ENCODE peak calls at places on chromosomes 5 and 9, in seven cellular contexts. One of them, this sample, is unnamed.

GRCh38 chr5:68460147-68460760 is 244.7 kb downstream of the PIK3R1 start:
- DNase-seq in NB4: peak
- DNase-seq in neural progenitor cell: peak
- DNase-seq in ovary: no peak
- DNase-seq in adrenal gland: peak
- DNase-seq in choroid plexus epithelial cell: peak
- DNase-seq in AG10803: peak
- DNase-seq in this sample: no peak

GRCh38 chr5:951940-952596 is 56.5 kb upstream of the NKD2 start:
- DNase-seq in NB4: no peak
- DNase-seq in neural progenitor cell: no peak
- DNase-seq in ovary: no peak
- DNase-seq in adrenal gland: no peak
- DNase-seq in choroid plexus epithelial cell: no peak
- DNase-seq in AG10803: no peak
- DNase-seq in this sample: no peak

GRCh38 chr5:142543951-142544753 is 141.7 kb downstream of the FGF1 start:
- DNase-seq in NB4: no peak
- DNase-seq in neural progenitor cell: no peak
- DNase-seq in ovary: no peak
- DNase-seq in adrenal gland: no peak
- DNase-seq in choroid plexus epithelial cell: peak
- DNase-seq in AG10803: peak
- DNase-seq in this sample: no peak

GRCh38 chr9:131281119-131281965 is 5.0 kb upstream of the FAM78A start:
- DNase-seq in NB4: no peak
- DNase-seq in neural progenitor cell: no peak
- DNase-seq in ovary: no peak
- DNase-seq in adrenal gland: no peak
- DNase-seq in choroid plexus epithelial cell: no peak
- DNase-seq in AG10803: no peak
- DNase-seq in this sample: no peak

GRCh38 chr5:151063136-151063544 is 17.7 kb downstream of the TNIP1 start:
- DNase-seq in NB4: peak
- DNase-seq in neural progenitor cell: no peak
- DNase-seq in ovary: no peak
- DNase-seq in adrenal gland: peak
- DNase-seq in choroid plexus epithelial cell: peak
- DNase-seq in AG10803: peak
- DNase-seq in this sample: no peak

GRCh38 chr9:72985746-72986145 is 32.9 kb upstream of the ALDH1A1 start:
- DNase-seq in NB4: no peak
- DNase-seq in neural progenitor cell: no peak
- DNase-seq in ovary: no peak
- DNase-seq in adrenal gland: no peak
- DNase-seq in choroid plexus epithelial cell: no peak
- DNase-seq in AG10803: no peak
- DNase-seq in this sample: no peak

GRCh38 chr5:171415115-171415730 is 4.2 kb upstream of the FGF18 start:
- DNase-seq in NB4: peak
- DNase-seq in neural progenitor cell: no peak
- DNase-seq in ovary: no peak
- DNase-seq in adrenal gland: no peak
- DNase-seq in choroid plexus epithelial cell: no peak
- DNase-seq in AG10803: peak
- DNase-seq in this sample: no peak

GRCh38 chr9:115615821-115616665 is 498.1 kb upstream of the TNC start:
- DNase-seq in NB4: no peak
- DNase-seq in neural progenitor cell: no peak
- DNase-seq in ovary: no peak
- DNase-seq in adrenal gland: no peak
- DNase-seq in choroid plexus epithelial cell: peak
- DNase-seq in AG10803: peak
- DNase-seq in this sample: no peak

GRCh38 chr9:108708448-108708847 is 147.3 kb downstream of the ACTL7B start:
- DNase-seq in NB4: no peak
- DNase-seq in neural progenitor cell: no peak
- DNase-seq in ovary: no peak
- DNase-seq in adrenal gland: no peak
- DNase-seq in choroid plexus epithelial cell: no peak
- DNase-seq in AG10803: no peak
- DNase-seq in this sample: no peak

GRCh38 chr5:62315376-62316049 is 9.5 kb downstream of the KIF2A start:
- DNase-seq in NB4: no peak
- DNase-seq in neural progenitor cell: no peak
- DNase-seq in ovary: no peak
- DNase-seq in adrenal gland: no peak
- DNase-seq in choroid plexus epithelial cell: peak
- DNase-seq in AG10803: peak
- DNase-seq in this sample: no peak

GRCh38 chr9:69619233-69619632 is 52.9 kb downstream of the APBA1 start:
- DNase-seq in NB4: no peak
- DNase-seq in neural progenitor cell: no peak
- DNase-seq in ovary: no peak
- DNase-seq in adrenal gland: no peak
- DNase-seq in choroid plexus epithelial cell: no peak
- DNase-seq in AG10803: no peak
- DNase-seq in this sample: no peak

GRCh38 chr9:133702798-133703570 is 35.2 kb downstream of the SARDH start:
- DNase-seq in NB4: no peak
- DNase-seq in neural progenitor cell: no peak
- DNase-seq in ovary: no peak
- DNase-seq in adrenal gland: no peak
- DNase-seq in choroid plexus epithelial cell: no peak
- DNase-seq in AG10803: no peak
- DNase-seq in this sample: no peak

GRCh38 chr9:34127035-34127948 is 794 bp upstream of the DCAF12 start:
- DNase-seq in NB4: no peak
- DNase-seq in neural progenitor cell: no peak
- DNase-seq in ovary: no peak
- DNase-seq in adrenal gland: no peak
- DNase-seq in choroid plexus epithelial cell: no peak
- DNase-seq in AG10803: no peak
- DNase-seq in this sample: no peak

GRCh38 chr9:130128782-130129424 is 43.3 kb upstream of the NCS1 start:
- DNase-seq in NB4: peak
- DNase-seq in neural progenitor cell: no peak
- DNase-seq in ovary: no peak
- DNase-seq in adrenal gland: no peak
- DNase-seq in choroid plexus epithelial cell: peak
- DNase-seq in AG10803: peak
- DNase-seq in this sample: no peak

GRCh38 chr5:81848368-81848767 is 97.5 kb upstream of the SSBP2 start:
- DNase-seq in NB4: no peak
- DNase-seq in neural progenitor cell: peak
- DNase-seq in ovary: no peak
- DNase-seq in adrenal gland: no peak
- DNase-seq in choroid plexus epithelial cell: peak
- DNase-seq in AG10803: peak
- DNase-seq in this sample: no peak

GRCh38 chr5:156431956-156432829 is 105.2 kb downstream of the SGCD start:
- DNase-seq in NB4: no peak
- DNase-seq in neural progenitor cell: no peak
- DNase-seq in ovary: no peak
- DNase-seq in adrenal gland: no peak
- DNase-seq in choroid plexus epithelial cell: no peak
- DNase-seq in AG10803: no peak
- DNase-seq in this sample: no peak

GRCh38 chr5:95892784-95893354 is 68.8 kb downstream of the ELL2 start:
- DNase-seq in NB4: peak
- DNase-seq in neural progenitor cell: peak
- DNase-seq in ovary: no peak
- DNase-seq in adrenal gland: no peak
- DNase-seq in choroid plexus epithelial cell: peak
- DNase-seq in AG10803: peak
- DNase-seq in this sample: no peak

GRCh38 chr9:119905706-119906105 is 536.5 kb upstream of the BRINP1 start:
- DNase-seq in NB4: no peak
- DNase-seq in neural progenitor cell: no peak
- DNase-seq in ovary: no peak
- DNase-seq in adrenal gland: no peak
- DNase-seq in choroid plexus epithelial cell: no peak
- DNase-seq in AG10803: no peak
- DNase-seq in this sample: no peak

GRCh38 chr5:96567188-96567587 is 95.0 kb upstream of the CAST start:
- DNase-seq in NB4: no peak
- DNase-seq in neural progenitor cell: no peak
- DNase-seq in ovary: no peak
- DNase-seq in adrenal gland: no peak
- DNase-seq in choroid plexus epithelial cell: peak
- DNase-seq in AG10803: peak
- DNase-seq in this sample: no peak

GRCh38 chr9:133558191-133559126 is 24.0 kb downstream of the ADAMTSL2 start:
- DNase-seq in NB4: peak
- DNase-seq in neural progenitor cell: peak
- DNase-seq in ovary: no peak
- DNase-seq in adrenal gland: no peak
- DNase-seq in choroid plexus epithelial cell: peak
- DNase-seq in AG10803: peak
- DNase-seq in this sample: no peak

GRCh38 chr9:16074962-16075361 is 522.1 kb downstream of the CCDC171 start:
- DNase-seq in NB4: no peak
- DNase-seq in neural progenitor cell: no peak
- DNase-seq in ovary: no peak
- DNase-seq in adrenal gland: no peak
- DNase-seq in choroid plexus epithelial cell: peak
- DNase-seq in AG10803: no peak
- DNase-seq in this sample: no peak

GRCh38 chr5:134585966-134586365 is 46.7 kb downstream of the SAR1B start:
- DNase-seq in NB4: no peak
- DNase-seq in neural progenitor cell: no peak
- DNase-seq in ovary: no peak
- DNase-seq in adrenal gland: no peak
- DNase-seq in choroid plexus epithelial cell: no peak
- DNase-seq in AG10803: no peak
- DNase-seq in this sample: peak

GRCh38 chr5:103441523-103441922 is 121.1 kb downstream of the NUDT12 start:
- DNase-seq in NB4: no peak
- DNase-seq in neural progenitor cell: peak
- DNase-seq in ovary: no peak
- DNase-seq in adrenal gland: no peak
- DNase-seq in choroid plexus epithelial cell: no peak
- DNase-seq in AG10803: no peak
- DNase-seq in this sample: no peak
- TF ChIP-seq CTCF in NB4: peak
- TF ChIP-seq CTCF in neural progenitor cell: peak
- TF ChIP-seq CTCF in ovary: no peak
- TF ChIP-seq CTCF in adrenal gland: no peak
- TF ChIP-seq CTCF in choroid plexus epithelial cell: peak
- TF ChIP-seq CTCF in AG10803: peak
- TF ChIP-seq CTCF in this sample: no peak

DNA sequence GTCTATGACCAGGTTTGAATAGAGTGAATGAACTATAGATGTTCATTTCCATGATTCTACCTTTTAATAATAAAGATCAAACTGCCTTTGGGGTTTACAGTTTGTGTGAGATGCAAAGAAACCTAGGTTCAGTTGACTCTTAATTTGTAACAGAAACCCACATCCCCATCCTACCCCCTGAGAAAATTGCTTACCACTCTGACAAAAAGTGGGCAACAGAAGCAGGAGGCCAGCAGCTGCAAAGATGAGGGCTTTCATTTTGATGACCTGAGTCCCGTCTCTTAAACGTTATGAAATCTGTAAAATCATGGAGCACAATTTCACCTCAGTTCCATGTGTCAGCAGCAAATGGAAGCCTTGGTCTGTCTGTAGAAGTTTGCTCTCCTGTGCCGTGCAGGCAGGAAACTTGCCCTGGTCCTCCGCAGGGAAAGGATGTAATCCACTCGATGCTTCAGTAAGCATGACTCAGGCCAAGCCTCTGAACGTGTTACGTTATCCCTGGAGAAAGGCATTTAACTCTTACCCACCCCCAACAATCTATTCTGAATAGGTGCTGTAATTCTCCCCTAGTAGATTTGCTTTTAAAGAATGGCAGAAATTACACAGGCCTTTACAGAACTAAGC is at the start of gene F2RL2:
- DNase-seq in NB4: no peak
- DNase-seq in neural progenitor cell: peak
- DNase-seq in ovary: no peak
- DNase-seq in adrenal gland: no peak
- DNase-seq in choroid plexus epithelial cell: peak
- DNase-seq in AG10803: peak
- DNase-seq in this sample: no peak
- H3K4me3 ChIP-seq in NB4: no peak
- H3K4me3 ChIP-seq in neural progenitor cell: peak
- H3K4me3 ChIP-seq in ovary: no peak
- H3K4me3 ChIP-seq in adrenal gland: no peak
- H3K4me3 ChIP-seq in choroid plexus epithelial cell: peak
- H3K4me3 ChIP-seq in AG10803: peak
- H3K4me3 ChIP-seq in this sample: peak

GRCh38 chr5:32520995-32521394 is 64.4 kb upstream of the SUB1 start:
- DNase-seq in NB4: no peak
- DNase-seq in neural progenitor cell: no peak
- DNase-seq in ovary: no peak
- DNase-seq in adrenal gland: no peak
- DNase-seq in choroid plexus epithelial cell: peak
- DNase-seq in AG10803: no peak
- DNase-seq in this sample: no peak

GRCh38 chr5:32526815-32527214 is 58.5 kb upstream of the SUB1 start:
- DNase-seq in NB4: no peak
- DNase-seq in neural progenitor cell: no peak
- DNase-seq in ovary: no peak
- DNase-seq in adrenal gland: no peak
- DNase-seq in choroid plexus epithelial cell: no peak
- DNase-seq in AG10803: peak
- DNase-seq in this sample: no peak

GRCh38 chr5:32520326-32520725 is 65.0 kb upstream of the SUB1 start:
- DNase-seq in NB4: no peak
- DNase-seq in neural progenitor cell: no peak
- DNase-seq in ovary: no peak
- DNase-seq in adrenal gland: no peak
- DNase-seq in choroid plexus epithelial cell: no peak
- DNase-seq in AG10803: no peak
- DNase-seq in this sample: no peak

GRCh38 chr5:32522429-32523143 is 62.8 kb upstream of the SUB1 start:
- DNase-seq in NB4: peak
- DNase-seq in neural progenitor cell: no peak
- DNase-seq in ovary: no peak
- DNase-seq in adrenal gland: no peak
- DNase-seq in choroid plexus epithelial cell: peak
- DNase-seq in AG10803: peak
- DNase-seq in this sample: no peak

GRCh38 chr5:32523625-32524024 is 61.7 kb upstream of the SUB1 start:
- DNase-seq in NB4: peak
- DNase-seq in neural progenitor cell: no peak
- DNase-seq in ovary: no peak
- DNase-seq in adrenal gland: no peak
- DNase-seq in choroid plexus epithelial cell: no peak
- DNase-seq in AG10803: no peak
- DNase-seq in this sample: no peak
- TF ChIP-seq CTCF in NB4: peak
- TF ChIP-seq CTCF in neural progenitor cell: no peak
- TF ChIP-seq CTCF in ovary: no peak
- TF ChIP-seq CTCF in adrenal gland: peak
- TF ChIP-seq CTCF in choroid plexus epithelial cell: peak
- TF ChIP-seq CTCF in AG10803: no peak
- TF ChIP-seq CTCF in this sample: no peak

GRCh38 chr5:78003442-78003841 is 227.3 kb upstream of the TBCA start:
- DNase-seq in NB4: no peak
- DNase-seq in neural progenitor cell: no peak
- DNase-seq in ovary: no peak
- DNase-seq in adrenal gland: no peak
- DNase-seq in choroid plexus epithelial cell: no peak
- DNase-seq in AG10803: no peak
- DNase-seq in this sample: no peak
- H3K4me3 ChIP-seq in NB4: peak
- H3K4me3 ChIP-seq in neural progenitor cell: peak
- H3K4me3 ChIP-seq in ovary: no peak
- H3K4me3 ChIP-seq in adrenal gland: no peak
- H3K4me3 ChIP-seq in choroid plexus epithelial cell: no peak
- H3K4me3 ChIP-seq in AG10803: no peak
- H3K4me3 ChIP-seq in this sample: no peak